ENCODE peak calls at places on chromosomes 1 and 21, in ten cellular contexts. R is ELR; W is head of caudate nucleus; C is GM12892; E is GM23338; X is activated naive CD4-positive, alpha-beta T cell; T is glutamatergic neuron; D is progenitor cell of endocrine pancreas; Q is stimulated activated CD8-positive, alpha-beta memory T cell treated with anti-CD3 and anti-CD28 coated beads, Interleukin-4, amount 100 ng/mL, for 4 hours; V is fibroblast of lung. F is an unnamed sample.

GRCh38 chr1:91948097-91948496 is 1.1 kb upstream of the BRDT start:
- DNase-seq in C (no peak), R (no peak), T (no peak), E (no peak), D (no peak), Q (no peak), V (no peak), X (no peak), W (no peak), F (no peak)

GRCh38 chr1:244022301-244022700 is 28.8 kb upstream of the ZBTB18 start:
- DNase-seq in C (no peak), W (no peak), V (peak), T (no peak), R (peak), X (no peak), D (no peak), E (no peak), Q (no peak), F (no peak)

GRCh38 chr1:76080552-76081093 is 6.1 kb downstream of the ST6GALNAC3 start:
- DNase-seq in Q (no peak), W (no peak), T (no peak), R (no peak), D (no peak), C (no peak), V (peak), E (no peak), X (no peak), F (no peak)

GRCh38 chr1:218778731-218779130 is 394.9 kb upstream of the LYPLAL1 start:
- DNase-seq in X (no peak), V (no peak), D (no peak), Q (no peak), C (no peak), W (no peak), T (no peak), E (no peak), R (no peak), F (no peak)

GRCh38 chr21:42735944-42736343 is 82.5 kb downstream of the PDE9A start:
- DNase-seq in W (no peak), R (no peak), T (no peak), V (no peak), D (no peak), Q (no peak), E (no peak), X (no peak), C (no peak), F (no peak)

GRCh38 chr1:151534662-151535278 is 5.3 kb upstream of the TUFT1 start:
- DNase-seq in V (peak), Q (peak), X (peak), T (peak), C (peak), D (peak), W (peak), R (peak), E (peak), F (peak)

GRCh38 chr1:107263291-107263790 is 122.5 kb downstream of the NTNG1 start:
- DNase-seq in Q (no peak), C (no peak), D (no peak), V (no peak), W (no peak), R (no peak), X (no peak), E (no peak), T (no peak), F (no peak)

GRCh38 chr1:225658041-225658440 is 5.1 kb upstream of the ENAH start:
- DNase-seq in V (peak), T (no peak), E (no peak), D (no peak), C (no peak), X (no peak), R (peak), W (no peak), Q (no peak), F (no peak)

GRCh38 chr1:24454684-24455091 is 39.1 kb downstream of the NIPAL3 start:
- DNase-seq in Q (no peak), C (no peak), W (no peak), T (no peak), D (no peak), V (no peak), R (peak), E (no peak), X (no peak), F (no peak)

GRCh38 chr1:43603004-43603403 is 46.9 kb upstream of the KDM4A start:
- DNase-seq in Q (no peak), R (no peak), T (no peak), D (peak), W (no peak), X (no peak), E (no peak), V (no peak), C (no peak), F (no peak)

GRCh38 chr1:118692143-118692542 is 296.0 kb downstream of the TBX15 start:
- DNase-seq in W (no peak), Q (no peak), X (no peak), C (no peak), E (no peak), V (no peak), T (no peak), R (no peak), D (no peak), F (no peak)

GRCh38 chr1:81231729-81232038 is 569.0 kb upstream of the ADGRL2 start:
- DNase-seq in D (no peak), V (no peak), R (peak), T (no peak), X (no peak), W (no peak), Q (no peak), C (no peak), E (no peak), F (no peak)

GRCh38 chr1:70033266-70033873 is 172.0 kb downstream of the LRRC40 start:
- DNase-seq in T (no peak), D (no peak), Q (no peak), W (no peak), X (no peak), V (no peak), C (no peak), E (no peak), R (no peak), F (no peak)